ENCODE peak calls at places on chromosomes 3 and 15, in six cellular contexts. C is Panc1; U is CD8-positive, alpha-beta T cell; A is esophagus squamous epithelium; S is right cardiac atrium; G is neuronal stem cell. Q is an unnamed sample.
A peak's percentile ranks its signal among the peaks of the same experiment; 100 is the strongest.

GRCh38 chr3:48505146-48505545 is 1.2 kb upstream of the SHISA5 start:
- DNase-seq in C (no peak), U (no peak), A (no peak), S (no peak), G (no peak), Q (peak; percentile 68)

GRCh38 chr3:17023006-17023664 is 138.4 kb downstream of the PLCL2 start:
- DNase-seq in C (no peak), U (peak; percentile 63), A (no peak), S (no peak), G (no peak), Q (no peak)

GRCh38 chr3:150170843-150171513 is 200.3 kb upstream of the PFN2 start:
- DNase-seq in C (no peak), U (no peak), A (no peak), S (peak; percentile 41), G (no peak), Q (no peak)

GRCh38 chr3:143329567-143330164 is 210.1 kb downstream of the CHST2 start:
- DNase-seq in C (no peak), U (no peak), A (no peak), S (no peak), G (no peak), Q (no peak)

GRCh38 chr3:38022887-38023709 is 6.3 kb downstream of the PLCD1 start:
- DNase-seq in C (no peak), U (no peak), A (no peak), S (no peak), G (no peak), Q (peak; percentile 42)

GRCh38 chr3:124601189-124601588 is 129.1 kb upstream of the UMPS start:
- DNase-seq in C (no peak), U (no peak), A (no peak), S (no peak), G (no peak), Q (no peak)

GRCh38 chr3:126339466-126339865 is 17.7 kb downstream of the KLF15 start:
- DNase-seq in C (no peak), U (no peak), A (no peak), S (no peak), G (no peak), Q (peak; percentile 10)

GRCh38 chr3:66036586-66037061 is 2.1 kb downstream of the MAGI1 start:
- DNase-seq in C (no peak), U (no peak), A (no peak), S (no peak), G (no peak), Q (no peak)

GRCh38 chr15:42053010-42053409 is 32.2 kb upstream of the PLA2G4E start:
- DNase-seq in C (no peak), U (peak; percentile 13), A (no peak), S (no peak), G (no peak), Q (no peak)

GRCh38 chr15:70415330-70415884 is 317.7 kb upstream of the TLE3 start:
- DNase-seq in C (no peak), U (no peak), A (no peak), S (no peak), G (no peak), Q (no peak)

GRCh38 chr15:40436892-40437753 is 3.6 kb upstream of the BAHD1 start:
- DNase-seq in C (no peak), U (no peak), A (no peak), S (peak; percentile 48), G (no peak), Q (no peak)

GRCh38 chr15:57340673-57341259 is 35.5 kb upstream of the CGNL1 start:
- DNase-seq in C (peak; percentile 61), U (no peak), A (no peak), S (peak; percentile 77), G (peak; percentile 48), Q (no peak)

GRCh38 chr3:156513619-156514018 is 41.3 kb downstream of the SSR3 start:
- DNase-seq in C (no peak), U (no peak), A (no peak), S (no peak), G (no peak), Q (no peak)

GRCh38 chr3:159045279-159045678 is 243.4 kb downstream of the MFSD1 start:
- DNase-seq in C (no peak), U (no peak), A (no peak), S (no peak), G (no peak), Q (no peak)

GRCh38 chr3:14461748-14462324 is 59.4 kb downstream of the SLC6A6 start:
- DNase-seq in C (no peak), U (peak; percentile 66), A (no peak), S (peak; percentile 82), G (no peak), Q (no peak)

GRCh38 chr3:64530434-64531049 is 157.3 kb downstream of the ADAMTS9 start:
- DNase-seq in C (peak; percentile 10), U (no peak), A (no peak), S (peak; percentile 48), G (peak; percentile 63), Q (no peak)

GRCh38 chr15:47411733-47412530 is 305.4 kb upstream of the SEMA6D start:
- DNase-seq in C (no peak), U (no peak), A (no peak), S (no peak), G (no peak), Q (no peak)

GRCh38 chr3:184907941-184908649 is 96.1 kb downstream of the VPS8 start:
- DNase-seq in C (no peak), U (no peak), A (no peak), S (peak; percentile 69), G (no peak), Q (peak; percentile 76)

GRCh38 chr3:36166477-36166876 is 213.8 kb upstream of the STAC start:
- DNase-seq in C (peak; percentile 73), U (no peak), A (no peak), S (no peak), G (no peak), Q (no peak)

DNA sequence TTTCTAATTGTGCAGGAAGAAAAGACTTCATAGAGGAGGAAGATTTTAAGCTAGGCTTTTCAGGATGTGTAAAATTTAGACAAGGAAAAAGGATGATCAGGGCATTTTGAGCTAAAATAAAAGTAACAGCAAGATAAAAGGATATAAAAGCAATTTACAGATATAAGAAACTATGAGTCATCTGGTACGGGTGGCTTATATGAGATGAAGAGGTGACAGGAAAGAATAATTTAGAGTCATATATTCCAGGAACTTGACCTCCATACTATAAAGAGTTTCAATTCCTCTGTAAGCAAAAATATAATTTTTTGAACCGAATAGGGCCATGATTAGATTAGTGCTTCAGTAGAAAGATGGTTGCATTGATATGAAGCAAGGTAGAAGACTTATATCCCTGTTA is 273.7 kb downstream of the RBMS3 start:
- DNase-seq in C (no peak), U (no peak), A (no peak), S (no peak), G (no peak), Q (no peak)
- H3K4me1 ChIP-seq in C (no peaks in the 10 kb centered on the region), U (no peaks in the 10 kb centered on the region), A (no peaks in the 10 kb centered on the region), S (peaks cover 5% of the 10 kb centered on the region), G (peaks cover 2% of the 10 kb centered on the region), Q (peaks cover 5% of the 10 kb centered on the region)

GRCh38 chr3:31945738-31946052 is 35.4 kb downstream of the OSBPL10 start:
- DNase-seq in C (no peak), U (no peak), A (no peak), S (no peak), G (no peak), Q (no peak)

GRCh38 chr3:31943041-31943440 is 38.0 kb downstream of the OSBPL10 start:
- DNase-seq in C (no peak), U (no peak), A (no peak), S (no peak), G (no peak), Q (no peak)

GRCh38 chr3:31942446-31942845 is 38.6 kb downstream of the OSBPL10 start:
- DNase-seq in C (no peak), U (no peak), A (no peak), S (no peak), G (no peak), Q (no peak)

GRCh38 chr3:31937225-31937624 is 43.8 kb downstream of the OSBPL10 start:
- DNase-seq in C (no peak), U (no peak), A (no peak), S (no peak), G (no peak), Q (no peak)

DNA sequence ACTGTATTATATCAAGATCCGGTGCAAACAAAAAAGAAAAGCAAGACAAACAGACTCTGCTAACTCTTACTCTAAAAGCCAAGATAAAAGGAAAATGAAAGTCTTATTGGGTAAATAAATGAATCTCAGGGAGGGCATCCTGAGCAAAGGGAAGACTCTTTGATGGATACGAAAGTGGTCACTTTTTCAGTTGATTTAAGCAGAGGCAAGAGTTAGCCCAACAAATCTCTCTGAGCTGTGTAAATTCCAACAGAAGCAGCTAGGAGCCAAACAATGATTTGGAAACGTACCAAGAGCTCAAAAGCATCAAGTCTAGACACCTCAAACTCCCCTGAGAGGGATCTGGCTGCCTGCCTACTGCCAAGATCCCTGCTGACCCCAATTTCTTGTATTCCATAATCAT is 39.8 kb downstream of the OSBPL10 start:
- DNase-seq in C (no peak), U (no peak), A (no peak), S (no peak), G (no peak), Q (no peak)
- H3K4me3 ChIP-seq in C (no peak overlapping the region), U (no peak overlapping the region), A (no peak overlapping the region), S (no peak overlapping the region), G (no peak overlapping the region), Q (no peak overlapping the region)

DNA sequence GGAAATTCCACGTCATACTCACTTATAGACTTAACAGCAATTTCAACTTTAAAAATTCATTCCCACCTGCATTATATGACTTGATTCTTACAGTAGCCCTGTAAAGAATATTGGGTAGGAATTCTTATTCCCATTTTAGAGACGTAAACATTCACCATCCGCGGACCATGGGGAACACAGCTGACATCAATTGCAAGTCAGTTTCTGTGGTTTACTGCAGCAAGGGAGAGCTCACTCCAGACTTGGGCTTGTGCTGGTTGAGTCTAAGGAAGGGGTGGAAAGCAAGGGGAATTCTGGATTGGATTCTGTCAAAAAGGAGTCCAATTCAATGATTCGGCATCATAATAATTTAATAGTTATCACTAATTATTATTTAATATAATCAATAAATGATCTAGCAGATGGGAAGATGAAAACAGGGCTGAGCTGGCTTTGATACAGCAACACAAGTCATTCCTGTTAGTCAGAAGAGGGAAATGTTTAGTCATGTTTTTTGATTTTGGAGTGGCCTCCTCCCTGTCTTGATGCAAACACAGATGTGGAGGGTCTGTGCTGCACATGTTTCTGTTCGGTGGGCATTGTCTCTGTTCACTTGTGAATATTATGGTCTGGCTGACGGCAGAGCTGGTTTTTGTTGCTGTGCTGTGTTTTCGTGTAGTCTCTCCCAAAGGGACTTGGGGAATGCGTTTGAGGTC is 9.7 kb downstream of the LIPC start:
- DNase-seq in C (no peak), U (no peak), A (no peak), S (no peak), G (no peak), Q (no peak)
- H3K4me1 ChIP-seq in C (peaks cover 22% of the 10 kb centered on the region), U (no peaks in the 10 kb centered on the region), A (peaks cover 29% of the 10 kb centered on the region), S (peaks cover 31% of the 10 kb centered on the region), G (no peaks in the 10 kb centered on the region), Q (no peaks in the 10 kb centered on the region)

GRCh38 chr3:146164071-146164470 is 3.1 kb upstream of the PLOD2 start:
- DNase-seq in C (no peak), U (no peak), A (no peak), S (no peak), G (no peak), Q (no peak)
- H3K4me3 ChIP-seq in C (no peak overlapping the region), U (no peak overlapping the region), A (no peak overlapping the region), S (no peak overlapping the region), G (no peak overlapping the region), Q (no peak overlapping the region)

Q was measured in aorta.